ENCODE peak calls at places on chromosome 12, in six cellular contexts. Z, B, O, H, I and U are unnamed samples.

GRCh38 chr12:40315375-40315774 is 90.6 kb downstream of the LRRK2 start:
- DNase-seq in Z (no peak), B (no peak), O (no peak), H (no peak), I (no peak), U (no peak)

GRCh38 chr12:85277900-85278597 is 2.0 kb upstream of the ALX1 start:
- DNase-seq in Z (no peak), B (no peak), O (no peak), H (no peak), I (no peak), U (no peak)

GRCh38 chr12:131018808-131019397 is 65.2 kb downstream of the ADGRD1 start:
- DNase-seq in Z (no peak), B (no peak), O (no peak), H (no peak), I (no peak), U (no peak)

GRCh38 chr12:90065301-90065801 is 356.7 kb upstream of the ATP2B1 start:
- DNase-seq in Z (no peak), B (no peak), O (no peak), H (no peak), I (no peak), U (no peak)

GRCh38 chr12:111078731-111079130 is 158.4 kb upstream of the MYL2 start:
- DNase-seq in Z (no peak), B (no peak), O (no peak), H (no peak), I (no peak), U (no peak)

GRCh38 chr12:22709292-22709691 is 84.3 kb downstream of the ETNK1 start:
- DNase-seq in Z (no peak), B (peak; percentile 29), O (no peak), H (no peak), I (peak; percentile 10), U (peak; percentile 20)

GRCh38 chr12:112091563-112091962 is 17.0 kb downstream of the NAA25 start:
- DNase-seq in Z (no peak), B (no peak), O (no peak), H (no peak), I (no peak), U (no peak)

GRCh38 chr12:118456741-118457140 is 80.4 kb downstream of the SUDS3 start:
- DNase-seq in Z (no peak), B (no peak), O (no peak), H (no peak), I (no peak), U (no peak)

GRCh38 chr12:21989819-21990412 is 48.7 kb upstream of the ABCC9 start:
- DNase-seq in Z (no peak), B (no peak), O (no peak), H (no peak), I (no peak), U (no peak)

GRCh38 chr12:95790912-95791849 is 617 bp upstream of the NTN4 start:
- DNase-seq in Z (no peak), B (no peak), O (no peak), H (no peak), I (no peak), U (no peak)

GRCh38 chr12:55932546-55932919 is 1.6 kb downstream of the DGKA start:
- DNase-seq in Z (peak; percentile 43), B (peak; percentile 42), O (no peak), H (no peak), I (peak; percentile 42), U (no peak)

GRCh38 chr12:70576341-70577282 is 60.6 kb downstream of the PTPRB start:
- DNase-seq in Z (no peak), B (peak; percentile 68), O (no peak), H (no peak), I (peak; percentile 65), U (peak; percentile 52)

GRCh38 chr12:49903700-49904423 is at the start of gene FAIM2:
- DNase-seq in Z (peak; percentile 19), B (no peak), O (peak; percentile 82), H (peak; percentile 94), I (no peak), U (no peak)

GRCh38 chr12:31962076-31962475 is 2.9 kb downstream of the RESF1 start:
- DNase-seq in Z (no peak), B (no peak), O (no peak), H (no peak), I (no peak), U (no peak)

GRCh38 chr12:45745861-45746277 is 16.4 kb downstream of the ARID2 start:
- DNase-seq in Z (no peak), B (peak; percentile 55), O (no peak), H (no peak), I (peak; percentile 65), U (peak; percentile 43)

GRCh38 chr12:108907861-108908302 is 28.0 kb downstream of the DAO start:
- DNase-seq in Z (no peak), B (no peak), O (no peak), H (peak; percentile 31), I (peak; percentile 91), U (no peak)

GRCh38 chr12:94570161-94570560 is 80.2 kb downstream of the TMCC3 start:
- DNase-seq in Z (no peak), B (peak; percentile 95), O (no peak), H (no peak), I (no peak), U (peak; percentile 33)

GRCh38 chr12:116920939-116921338 is 10.2 kb downstream of the FBXW8 start:
- DNase-seq in Z (no peak), B (no peak), O (no peak), H (no peak), I (no peak), U (no peak)

GRCh38 chr12:100579844-100580243 is 6.4 kb downstream of the GAS2L3 start:
- DNase-seq in Z (no peak), B (no peak), O (no peak), H (no peak), I (peak; percentile 56), U (no peak)